ENCODE peak calls at places on chromosome 19, in eight cellular contexts. H, P, O, R, E, T, K and Z are unnamed samples.

GRCh38 chr19:4501691-4502090 is 16.6 kb downstream of the PLIN4 start:
- DNase-seq in O (no peak), T (no peak), P (no peak), R (no peak), K (no peak), E (no peak), H (no peak), Z (no peak)

GRCh38 chr19:33740811-33741396 is 55.8 kb upstream of the KCTD15 start:
- DNase-seq in P (peak; percentile 38), O (peak; percentile 88), R (peak; percentile 62), K (no peak), T (peak; percentile 38), E (peak; percentile 52), H (no peak), Z (peak; percentile 55)

GRCh38 chr19:29083863-29084262 is 129.1 kb downstream of the UQCRFS1 start:
- DNase-seq in E (no peak), P (no peak), K (no peak), R (no peak), T (no peak), H (no peak), O (no peak), Z (no peak)

GRCh38 chr19:54850930-54851329 is 687 bp downstream of the KIR3DL2 start:
- DNase-seq in T (no peak), K (no peak), R (no peak), O (no peak), P (no peak), H (no peak), E (no peak), Z (no peak)

GRCh38 chr19:13764821-13765394 is 586 bp downstream of the MRI1 start:
- DNase-seq in R (no peak), T (peak; percentile 55), E (peak; percentile 18), H (no peak), K (no peak), P (peak; percentile 29), O (peak; percentile 50), Z (peak; percentile 77)

GRCh38 chr19:30686911-30687566 is 314.9 kb downstream of the ZNF536 start:
- DNase-seq in T (no peak), H (no peak), E (no peak), R (no peak), O (peak; percentile 55), K (no peak), P (no peak), Z (no peak)

GRCh38 chr19:14786421-14786851 is 8.1 kb upstream of the ADGRE2 start:
- DNase-seq in O (peak; percentile 25), R (no peak), E (peak; percentile 41), H (no peak), T (peak; percentile 34), P (no peak), K (no peak), Z (peak; percentile 76)

GRCh38 chr19:35518313-35518712 is 4.9 kb upstream of the DMKN start:
- DNase-seq in T (no peak), P (peak; percentile 92), H (no peak), R (no peak), K (no peak), O (no peak), E (peak; percentile 90), Z (no peak)

GRCh38 chr19:2719910-2720776 is 1.0 kb downstream of the DIRAS1 start:
- DNase-seq in H (no peak), R (no peak), K (no peak), T (no peak), O (no peak), E (peak; percentile 21), P (peak; percentile 52), Z (no peak)

GRCh38 chr19:1266818-1267440 is 2.2 kb upstream of the CIRBP start:
- DNase-seq in T (peak; percentile 56), R (peak; percentile 74), P (peak; percentile 51), K (peak; percentile 87), O (peak; percentile 77), H (no peak), E (peak; percentile 58), Z (peak; percentile 69)

GRCh38 chr19:49020931-49021895 is 2.9 kb downstream of the CGB3 start:
- DNase-seq in H (no peak), O (peak; percentile 25), P (peak; percentile 88), T (peak; percentile 47), R (no peak), E (peak; percentile 70), K (no peak), Z (peak; percentile 75)

GRCh38 chr19:6800991-6801396 is 28.5 kb downstream of the VAV1 start:
- DNase-seq in H (no peak), T (no peak), E (peak; percentile 39), K (no peak), P (peak; percentile 61), O (no peak), R (no peak), Z (no peak)

GRCh38 chr19:3056454-3057016 is 5.8 kb downstream of the TLE5 start:
- DNase-seq in E (no peak), R (no peak), P (no peak), H (no peak), O (no peak), T (no peak), K (no peak), Z (no peak)

GRCh38 chr19:45262570-45262969 is 11.5 kb downstream of the MARK4 start:
- DNase-seq in E (no peak), P (no peak), H (no peak), K (no peak), T (no peak), O (no peak), R (no peak), Z (no peak)

GRCh38 chr19:17095141-17095919 is 19.8 kb downstream of the MYO9B start:
- DNase-seq in P (no peak), E (peak; percentile 51), R (no peak), O (no peak), H (no peak), K (peak; percentile 93), T (no peak), Z (no peak)

GRCh38 chr19:23957660-23958281 is 43.1 kb downstream of the ZNF726 start:
- DNase-seq in H (no peak), T (no peak), K (no peak), O (no peak), E (peak; percentile 91), P (peak; percentile 95), R (no peak), Z (no peak)

GRCh38 chr19:10508707-10509106 is 5.6 kb upstream of the KEAP1 start:
- DNase-seq in R (no peak), E (no peak), T (no peak), H (no peak), P (peak; percentile 46), K (no peak), O (no peak), Z (no peak)

GRCh38 chr19:51341976-51342580 is at the start of gene VSIG10L:
- DNase-seq in E (no peak), R (no peak), H (no peak), T (no peak), O (no peak), K (no peak), P (peak; percentile 16), Z (no peak)

GRCh38 chr19:16062789-16063188 is 13.5 kb upstream of the TPM4 start:
- DNase-seq in P (peak; percentile 52), T (peak; percentile 74), H (peak; percentile 24), O (peak; percentile 41), R (no peak), K (no peak), E (no peak), Z (peak; percentile 78)

GRCh38 chr19:1529430-1529816 is 5.5 kb downstream of the PLK5 start:
- DNase-seq in E (no peak), K (no peak), T (no peak), R (no peak), P (no peak), O (no peak), H (no peak), Z (no peak)

GRCh38 chr19:15511671-15512424 is 3.5 kb downstream of the CYP4F22 start:
- DNase-seq in R (no peak), E (no peak), T (no peak), K (no peak), O (no peak), H (no peak), P (no peak), Z (no peak)

GRCh38 chr19:46766569-46767317 is 20.5 kb upstream of the STRN4 start:
- DNase-seq in O (peak; percentile 47), H (no peak), R (no peak), T (peak; percentile 89), P (no peak), E (peak; percentile 48), K (no peak), Z (peak; percentile 61)

GRCh38 chr19:33005440-33005839 is 33.4 kb downstream of the FAAP24 start:
- DNase-seq in T (no peak), O (no peak), R (no peak), P (no peak), H (no peak), E (no peak), K (no peak), Z (no peak)

GRCh38 chr19:53333071-53333465 is 481 bp upstream of the ZNF845 start:
- DNase-seq in H (no peak), P (no peak), R (no peak), T (peak; percentile 50), O (peak; percentile 67), E (no peak), K (peak; percentile 77), Z (peak; percentile 83)

GRCh38 chr19:18232540-18233223 is 6.4 kb upstream of the PDE4C start:
- DNase-seq in K (no peak), O (peak; percentile 73), T (no peak), R (no peak), H (peak; percentile 44), P (no peak), E (no peak), Z (no peak)

GRCh38 chr19:30481823-30482222 is 109.6 kb downstream of the ZNF536 start:
- DNase-seq in E (no peak), R (no peak), P (no peak), T (no peak), K (no peak), O (no peak), H (no peak), Z (no peak)

GRCh38 chr19:33175886-33176669 is 18.1 kb upstream of the LRP3 start:
- DNase-seq in H (no peak), T (peak; percentile 53), R (no peak), K (peak; percentile 74), E (peak; percentile 39), P (peak; percentile 48), O (peak; percentile 56), Z (no peak)

GRCh38 chr19:2552859-2553258 is 76.9 kb downstream of the GADD45B start:
- DNase-seq in H (no peak), E (no peak), O (no peak), K (no peak), R (no peak), P (peak; percentile 74), T (peak; percentile 88), Z (peak; percentile 92)

GRCh38 chr19:18922228-18922985 is 2.9 kb downstream of the DDX49 start:
- DNase-seq in R (no peak), P (no peak), K (no peak), O (no peak), E (no peak), T (no peak), H (no peak), Z (no peak)

GRCh38 chr19:4134351-4134750 is 10.4 kb upstream of the MAP2K2 start:
- DNase-seq in H (no peak), O (no peak), K (no peak), T (no peak), E (no peak), P (peak; percentile 25), R (no peak), Z (no peak)

GRCh38 chr19:13839193-13839937 is 37.6 kb upstream of the NANOS3 start:
- DNase-seq in E (peak; percentile 96), O (peak; percentile 36), K (peak; percentile 97), P (peak; percentile 91), H (peak; percentile 50), T (peak; percentile 94), R (no peak), Z (peak; percentile 99)